ENCODE peak calls at places on chromosomes 1 and 21, in ten cellular contexts. One of them, this sample, is unnamed.

GRCh38 chr21:21102874-21103273 is 104.7 kb downstream of the NCAM2 start:
- DNase-seq in kidney tubule cell: no peak
- DNase-seq in GM03348: no peak
- DNase-seq in Ammon's horn: no peak
- DNase-seq in T-helper 9 cell: no peak
- DNase-seq in CD4-positive, CD25-positive, alpha-beta regulatory T cell: no peak
- DNase-seq in activated CD4-positive, alpha-beta T cell treated with anti-CD3 and anti-CD28 coated beads, Interleukin-2, amount 50 U/mL, for 1 hour: no peak
- DNase-seq in ureter: no peak
- DNase-seq in stimulated activated naive CD4-positive, alpha-beta T cell: no peak
- DNase-seq in astrocyte of the hippocampus: no peak
- DNase-seq in this sample: no peak

GRCh38 chr1:10795305-10796021 is 983 bp downstream of the CASZ1 start:
- DNase-seq in kidney tubule cell: peak; percentile 38
- DNase-seq in GM03348: peak; percentile 27
- DNase-seq in Ammon's horn: no peak
- DNase-seq in T-helper 9 cell: no peak
- DNase-seq in CD4-positive, CD25-positive, alpha-beta regulatory T cell: no peak
- DNase-seq in activated CD4-positive, alpha-beta T cell treated with anti-CD3 and anti-CD28 coated beads, Interleukin-2, amount 50 U/mL, for 1 hour: no peak
- DNase-seq in ureter: no peak
- DNase-seq in stimulated activated naive CD4-positive, alpha-beta T cell: no peak
- DNase-seq in astrocyte of the hippocampus: peak; percentile 48
- DNase-seq in this sample: no peak

GRCh38 chr1:112524251-112524650 is 15.5 kb downstream of the WNT2B start:
- DNase-seq in kidney tubule cell: peak; percentile 75
- DNase-seq in GM03348: no peak
- DNase-seq in Ammon's horn: no peak
- DNase-seq in T-helper 9 cell: no peak
- DNase-seq in CD4-positive, CD25-positive, alpha-beta regulatory T cell: no peak
- DNase-seq in activated CD4-positive, alpha-beta T cell treated with anti-CD3 and anti-CD28 coated beads, Interleukin-2, amount 50 U/mL, for 1 hour: no peak
- DNase-seq in ureter: peak; percentile 31
- DNase-seq in stimulated activated naive CD4-positive, alpha-beta T cell: no peak
- DNase-seq in astrocyte of the hippocampus: peak; percentile 98
- DNase-seq in this sample: peak; percentile 85

GRCh38 chr1:154716614-154717372 is 108.8 kb upstream of the ADAR start:
- DNase-seq in kidney tubule cell: peak; percentile 73
- DNase-seq in GM03348: no peak
- DNase-seq in Ammon's horn: peak; percentile 45
- DNase-seq in T-helper 9 cell: no peak
- DNase-seq in CD4-positive, CD25-positive, alpha-beta regulatory T cell: no peak
- DNase-seq in activated CD4-positive, alpha-beta T cell treated with anti-CD3 and anti-CD28 coated beads, Interleukin-2, amount 50 U/mL, for 1 hour: no peak
- DNase-seq in ureter: no peak
- DNase-seq in stimulated activated naive CD4-positive, alpha-beta T cell: no peak
- DNase-seq in astrocyte of the hippocampus: no peak
- DNase-seq in this sample: no peak

GRCh38 chr21:43854773-43855633 is 10.0 kb upstream of the AGPAT3 start:
- DNase-seq in kidney tubule cell: no peak
- DNase-seq in GM03348: no peak
- DNase-seq in Ammon's horn: no peak
- DNase-seq in T-helper 9 cell: no peak
- DNase-seq in CD4-positive, CD25-positive, alpha-beta regulatory T cell: no peak
- DNase-seq in activated CD4-positive, alpha-beta T cell treated with anti-CD3 and anti-CD28 coated beads, Interleukin-2, amount 50 U/mL, for 1 hour: no peak
- DNase-seq in ureter: no peak
- DNase-seq in stimulated activated naive CD4-positive, alpha-beta T cell: no peak
- DNase-seq in astrocyte of the hippocampus: no peak
- DNase-seq in this sample: no peak

GRCh38 chr1:82125866-82126265 is 325.1 kb downstream of the ADGRL2 start:
- DNase-seq in kidney tubule cell: no peak
- DNase-seq in GM03348: no peak
- DNase-seq in Ammon's horn: no peak
- DNase-seq in T-helper 9 cell: no peak
- DNase-seq in CD4-positive, CD25-positive, alpha-beta regulatory T cell: no peak
- DNase-seq in activated CD4-positive, alpha-beta T cell treated with anti-CD3 and anti-CD28 coated beads, Interleukin-2, amount 50 U/mL, for 1 hour: no peak
- DNase-seq in ureter: no peak
- DNase-seq in stimulated activated naive CD4-positive, alpha-beta T cell: no peak
- DNase-seq in astrocyte of the hippocampus: no peak
- DNase-seq in this sample: peak; percentile 1

GRCh38 chr1:1425426-1425752 is 4.3 kb upstream of the ANKRD65 start:
- DNase-seq in kidney tubule cell: no peak
- DNase-seq in GM03348: no peak
- DNase-seq in Ammon's horn: no peak
- DNase-seq in T-helper 9 cell: no peak
- DNase-seq in CD4-positive, CD25-positive, alpha-beta regulatory T cell: no peak
- DNase-seq in activated CD4-positive, alpha-beta T cell treated with anti-CD3 and anti-CD28 coated beads, Interleukin-2, amount 50 U/mL, for 1 hour: no peak
- DNase-seq in ureter: no peak
- DNase-seq in stimulated activated naive CD4-positive, alpha-beta T cell: no peak
- DNase-seq in astrocyte of the hippocampus: no peak
- DNase-seq in this sample: no peak

GRCh38 chr1:3240524-3241235 is 171.7 kb downstream of the PRDM16 start:
- DNase-seq in kidney tubule cell: no peak
- DNase-seq in GM03348: no peak
- DNase-seq in Ammon's horn: no peak
- DNase-seq in T-helper 9 cell: no peak
- DNase-seq in CD4-positive, CD25-positive, alpha-beta regulatory T cell: no peak
- DNase-seq in activated CD4-positive, alpha-beta T cell treated with anti-CD3 and anti-CD28 coated beads, Interleukin-2, amount 50 U/mL, for 1 hour: no peak
- DNase-seq in ureter: no peak
- DNase-seq in stimulated activated naive CD4-positive, alpha-beta T cell: no peak
- DNase-seq in astrocyte of the hippocampus: no peak
- DNase-seq in this sample: no peak